ENCODE peak calls at places on chromosomes 11 and 22, in six cellular contexts. U is A549, A is HepG2, Y is K562, Q is GM12878, X is endothelial cell of umbilical vein. I is an unnamed sample.

GRCh38 chr22:39940757-39941305 is 19.4 kb upstream of the TMA7B start:
- DNase-seq in U (no peak), A (no peak), Y (no peak), Q (no peak), X (no peak), I (peak)

GRCh38 chr11:111938687-111939160 is 1.6 kb downstream of the DIXDC1 start:
- DNase-seq in U (no peak), A (peak), Y (peak), Q (peak), X (peak), I (peak)

GRCh38 chr11:66247801-66248200 is 20.6 kb upstream of the RAB1B start:
- DNase-seq in U (no peak), A (no peak), Y (no peak), Q (no peak), X (no peak), I (no peak)

GRCh38 chr11:115127790-115128189 is 376.4 kb downstream of the CADM1 start:
- DNase-seq in U (no peak), A (no peak), Y (no peak), Q (no peak), X (no peak), I (no peak)

GRCh38 chr11:86147004-86147403 is 78.1 kb upstream of the PICALM start:
- DNase-seq in U (no peak), A (no peak), Y (no peak), Q (no peak), X (no peak), I (no peak)

GRCh38 chr11:13983081-13983751 is 20.7 kb downstream of the SPON1 start:
- DNase-seq in U (no peak), A (no peak), Y (no peak), Q (no peak), X (no peak), I (no peak)

GRCh38 chr22:24699861-24700260 is 74.7 kb downstream of the PIWIL3 start:
- DNase-seq in U (no peak), A (no peak), Y (no peak), Q (no peak), X (no peak), I (no peak)

GRCh38 chr22:31400023-31400397 is 606 bp downstream of the DRG1 start:
- DNase-seq in U (no peak), A (no peak), Y (no peak), Q (no peak), X (no peak), I (peak)

GRCh38 chr11:74175923-74176322 is 4.8 kb downstream of the PPME1 start:
- DNase-seq in U (no peak), A (no peak), Y (no peak), Q (no peak), X (no peak), I (no peak)

GRCh38 chr22:35777335-35777975 is 59.8 kb downstream of the APOL5 start:
- DNase-seq in U (no peak), A (no peak), Y (no peak), Q (no peak), X (peak), I (no peak)

GRCh38 chr22:22939537-22940368 is 52.1 kb downstream of the IGLL5 start:
- DNase-seq in U (no peak), A (no peak), Y (no peak), Q (no peak), X (no peak), I (no peak)

GRCh38 chr22:45376703-45377102 is 36.7 kb downstream of the SMC1B start:
- DNase-seq in U (no peak), A (no peak), Y (no peak), Q (no peak), X (peak), I (no peak)

GRCh38 chr22:45997775-45998637 is 21.0 kb upstream of the WNT7B start:
- DNase-seq in U (no peak), A (no peak), Y (no peak), Q (no peak), X (no peak), I (no peak)

GRCh38 chr11:95948637-95949036 is 24.7 kb upstream of the MTMR2 start:
- DNase-seq in U (no peak), A (no peak), Y (no peak), Q (no peak), X (no peak), I (no peak)
- TF ChIP-seq MYC in U (no peak), A (no peak), Y (no peak), Q (no peak), X (no peak), I (no peak)

GRCh38 chr11:1843098-1843473 is 4.3 kb downstream of the TNNI2 start:
- DNase-seq in U (no peak), A (no peak), Y (no peak), Q (no peak), X (no peak), I (no peak)

GRCh38 chr11:1845095-1845429 is 6.3 kb downstream of the TNNI2 start:
- DNase-seq in U (no peak), A (no peak), Y (no peak), Q (no peak), X (no peak), I (no peak)

GRCh38 chr11:1843796-1844195 is 5.0 kb downstream of the TNNI2 start:
- DNase-seq in U (no peak), A (no peak), Y (no peak), Q (no peak), X (no peak), I (no peak)

GRCh38 chr11:1845571-1846452 is 7.0 kb downstream of the TNNI2 start:
- DNase-seq in U (no peak), A (no peak), Y (no peak), Q (no peak), X (no peak), I (no peak)

DNA sequence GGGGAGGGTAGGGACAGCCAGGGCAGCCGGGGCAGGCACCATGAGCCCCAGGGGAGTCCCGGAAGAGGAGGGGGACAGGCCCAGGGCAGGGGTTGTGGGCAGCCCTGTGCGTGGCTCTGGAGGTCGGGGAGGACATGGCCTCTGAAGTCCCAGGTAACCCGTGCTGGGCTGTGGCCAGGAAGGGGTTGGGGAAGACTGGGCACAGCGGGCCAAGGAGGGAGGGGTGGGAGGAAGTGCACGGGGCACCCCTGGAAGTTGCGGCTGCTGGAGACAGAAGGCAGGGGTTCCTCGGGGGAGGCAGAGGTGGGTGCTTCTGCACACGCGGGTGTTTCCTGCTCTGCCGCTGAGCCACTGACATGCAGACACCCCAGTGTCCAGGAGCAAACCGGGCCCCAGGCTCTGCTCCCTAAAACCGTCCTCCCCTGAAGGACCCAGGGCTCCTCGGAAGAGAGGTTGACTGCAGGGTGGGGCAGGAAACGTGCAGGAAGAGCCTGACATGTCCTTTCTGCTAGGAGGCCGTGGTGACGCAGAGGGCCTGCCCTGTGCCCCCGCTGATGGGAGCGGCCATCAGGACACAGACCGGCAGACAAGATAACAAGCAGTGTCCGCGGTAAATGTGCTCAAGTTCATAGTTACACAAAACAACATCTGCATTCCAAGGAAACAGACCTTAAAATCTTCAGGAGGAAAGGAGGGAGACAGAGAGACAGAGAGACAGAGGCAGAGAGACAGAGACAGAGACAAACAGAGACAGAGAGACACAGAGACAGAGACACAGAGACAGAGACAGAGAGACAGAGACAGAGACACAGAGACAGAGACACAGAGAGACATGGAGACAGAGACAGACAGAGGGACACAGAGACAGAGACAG is 5.7 kb downstream of the TNNI2 start:
- DNase-seq in U (peak), A (no peak), Y (peak), Q (no peak), X (no peak), I (peak)
- TF ChIP-seq MYC in U (no peak), A (no peak), Y (peak), Q (no peak), X (no peak), I (no peak)

GRCh38 chr22:50606126-50606525 is 5.5 kb downstream of the MAPK8IP2 start:
- DNase-seq in U (no peak), A (no peak), Y (no peak), Q (no peak), X (no peak), I (peak)

GRCh38 chr22:50605349-50606074 is 4.9 kb downstream of the MAPK8IP2 start:
- DNase-seq in U (no peak), A (no peak), Y (no peak), Q (no peak), X (no peak), I (no peak)

GRCh38 chr22:50603511-50604255 is 3.1 kb downstream of the MAPK8IP2 start:
- DNase-seq in U (no peak), A (no peak), Y (no peak), Q (no peak), X (no peak), I (no peak)

GRCh38 chr22:50604256-50604580 is 3.6 kb downstream of the MAPK8IP2 start:
- DNase-seq in U (no peak), A (no peak), Y (no peak), Q (no peak), X (no peak), I (no peak)

GRCh38 chr22:50604623-50605348 is 4.2 kb downstream of the MAPK8IP2 start:
- DNase-seq in U (no peak), A (no peak), Y (no peak), Q (no peak), X (no peak), I (no peak)
- TF ChIP-seq MYC in U (no peak), A (no peak), Y (no peak), Q (no peak), X (no peak), I (no peak)

GRCh38 chr11:68621826-68622225 is 62.5 kb upstream of the GAL start:
- DNase-seq in U (no peak), A (no peak), Y (no peak), Q (no peak), X (no peak), I (no peak)
- TF ChIP-seq MYC in U (no peak), A (no peak), Y (no peak), Q (no peak), X (no peak), I (no peak)

GRCh38 chr22:48974443-48975251 is 853.0 kb downstream of the BRD1 start:
- DNase-seq in U (no peak), A (no peak), Y (no peak), Q (no peak), X (no peak), I (peak)
- TF ChIP-seq MYC in U (no peak), A (no peak), Y (no peak), Q (no peak), X (no peak), I (no peak)

GRCh38 chr11:15194671-15195415 is 80.1 kb downstream of the INSC start:
- DNase-seq in U (no peak), A (no peak), Y (no peak), Q (no peak), X (no peak), I (no peak)
- TF ChIP-seq MYC in U (no peak), A (no peak), Y (no peak), Q (no peak), X (no peak), I (no peak)

GRCh38 chr11:27863637-27864036 is 163.4 kb upstream of the BDNF start:
- DNase-seq in U (no peak), A (no peak), Y (no peak), Q (no peak), X (no peak), I (no peak)

GRCh38 chr11:27861706-27862430 is 161.6 kb upstream of the BDNF start:
- DNase-seq in U (peak), A (no peak), Y (no peak), Q (no peak), X (no peak), I (no peak)

GRCh38 chr11:27860811-27861210 is 160.6 kb upstream of the BDNF start:
- DNase-seq in U (no peak), A (no peak), Y (no peak), Q (no peak), X (no peak), I (no peak)

GRCh38 chr11:27865105-27865504 is 164.8 kb upstream of the BDNF start:
- DNase-seq in U (no peak), A (no peak), Y (no peak), Q (no peak), X (no peak), I (no peak)

GRCh38 chr11:27864046-27865025 is 164.1 kb upstream of the BDNF start:
- DNase-seq in U (no peak), A (no peak), Y (no peak), Q (no peak), X (no peak), I (no peak)
- TF ChIP-seq MYC in U (no peak), A (no peak), Y (no peak), Q (no peak), X (no peak), I (no peak)

DNA sequence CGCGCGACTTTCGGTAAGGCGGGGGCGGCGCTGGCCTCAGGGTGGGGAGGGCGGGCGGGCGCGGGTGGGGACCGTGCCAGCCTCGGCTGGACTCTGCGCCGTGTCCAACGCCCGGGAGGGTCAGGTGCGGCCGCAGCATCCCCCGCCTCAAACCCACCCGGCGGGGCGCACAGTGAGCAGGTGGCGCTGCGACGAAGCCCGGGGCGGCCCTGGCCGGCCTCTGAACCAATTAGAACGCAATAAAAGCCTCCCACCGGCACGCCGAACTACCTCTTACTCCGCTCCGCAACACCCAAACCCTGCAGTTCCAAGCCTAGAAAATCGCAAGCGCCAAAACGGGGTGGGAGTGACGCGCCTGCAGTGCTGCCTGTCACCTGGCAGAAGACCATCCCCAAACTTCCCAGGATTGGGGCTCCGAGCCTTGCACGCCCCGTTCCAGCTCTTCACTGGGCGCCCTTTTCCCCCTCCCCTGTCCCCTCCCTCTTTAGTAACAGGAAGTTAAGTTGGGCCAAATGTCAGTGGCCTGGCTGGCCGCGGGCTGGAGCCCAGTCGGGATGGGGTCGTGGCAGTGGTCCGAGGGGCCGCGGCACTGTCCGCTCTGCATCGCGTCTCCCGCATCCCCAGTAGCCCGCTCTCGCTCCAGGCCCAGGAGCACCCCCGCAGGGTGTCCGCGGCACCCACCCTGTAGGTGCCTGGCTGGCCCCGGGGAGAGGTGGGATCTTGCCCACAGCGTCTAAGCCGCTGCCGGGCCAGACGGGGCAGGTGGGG is 508 bp downstream of the MICAL2 start:
- DNase-seq in U (no peak), A (no peak), Y (peak), Q (no peak), X (no peak), I (peak)
- TF ChIP-seq MYC in U (no peak), A (no peak), Y (no peak), Q (no peak), X (no peak), I (no peak)

GRCh38 chr11:1064167-1064566 is 10.5 kb upstream of the MUC2 start:
- DNase-seq in U (no peak), A (no peak), Y (no peak), Q (no peak), X (no peak), I (no peak)
- TF ChIP-seq MYC in U (no peak), A (no peak), Y (no peak), Q (no peak), X (no peak), I (no peak)

GRCh38 chr11:32478277-32478731 is 43.0 kb upstream of the WT1 start:
- DNase-seq in U (no peak), A (no peak), Y (peak), Q (no peak), X (no peak), I (no peak)
- TF ChIP-seq MYC in U (no peak), A (no peak), Y (no peak), Q (no peak), X (no peak), I (no peak)

I was measured in NB4.